ENCODE peak calls at places on chromosomes 3 and 15, in five cellular contexts. V is GM12878, R is GM06990, Z is psoas muscle, F is tibial nerve. W is an unnamed sample.

GRCh38 chr3:49465269-49466034 is 4.6 kb upstream of the DAG1 start:
- DNase-seq in Z (no peak), V (no peak), R (no peak), F (no peak), W (no peak)

GRCh38 chr3:50450135-50450911 is 53.1 kb downstream of the CACNA2D2 start:
- DNase-seq in F (peak; percentile 54), R (peak; percentile 31), V (no peak), Z (peak; percentile 65), W (no peak)

GRCh38 chr3:153574445-153574844 is 412.4 kb downstream of the RAP2B start:
- DNase-seq in F (no peak), V (no peak), Z (no peak), R (no peak), W (no peak)

GRCh38 chr3:53708001-53708621 is 138.1 kb downstream of the CHDH start:
- DNase-seq in R (no peak), Z (no peak), F (no peak), V (no peak), W (no peak)

GRCh38 chr3:113034011-113034410 is 43.2 kb downstream of the GTPBP8 start:
- DNase-seq in V (no peak), R (no peak), Z (no peak), F (no peak), W (no peak)

GRCh38 chr15:70430029-70430428 is 332.3 kb upstream of the TLE3 start:
- DNase-seq in V (no peak), R (no peak), F (no peak), Z (no peak), W (no peak)

GRCh38 chr15:26126819-26127387 is 263.8 kb upstream of the ATP10A start:
- DNase-seq in V (no peak), R (no peak), Z (no peak), F (no peak), W (no peak)

GRCh38 chr3:148705314-148705713 is 7.6 kb downstream of the AGTR1 start:
- DNase-seq in V (no peak), Z (no peak), F (no peak), R (no peak), W (no peak)

GRCh38 chr3:132180337-132180791 is 136.8 kb upstream of the ACP3 start:
- DNase-seq in V (peak; percentile 5), R (no peak), Z (no peak), F (no peak), W (peak; percentile 56)

GRCh38 chr3:164320962-164321361 is 757.3 kb downstream of the SI start:
- DNase-seq in V (no peak), Z (no peak), R (no peak), F (no peak), W (no peak)

GRCh38 chr3:46544771-46545503 is 21.2 kb downstream of the LRRC2 start:
- DNase-seq in R (no peak), Z (no peak), F (no peak), V (no peak), W (no peak)

GRCh38 chr15:73196113-73196512 is 143.8 kb downstream of the NEO1 start:
- DNase-seq in F (no peak), Z (no peak), V (no peak), R (no peak), W (no peak)

GRCh38 chr3:119812491-119813058 is 30.7 kb downstream of the NR1I2 start:
- DNase-seq in V (no peak), R (no peak), F (no peak), Z (no peak), W (no peak)

GRCh38 chr3:9224490-9224889 is 25.0 kb downstream of the SRGAP3 start:
- DNase-seq in Z (no peak), R (peak; percentile 28), V (peak; percentile 53), F (no peak), W (peak; percentile 79)

GRCh38 chr3:152260026-152260425 is 8.7 kb upstream of the MBNL1 start:
- DNase-seq in V (no peak), F (no peak), Z (no peak), R (no peak), W (no peak)

GRCh38 chr15:68885070-68885469 is 45.3 kb upstream of the SPESP1 start:
- DNase-seq in R (no peak), F (no peak), Z (no peak), V (no peak), W (no peak)

GRCh38 chr3:132730891-132731580 is 8.8 kb upstream of the NPHP3 start:
- DNase-seq in Z (no peak), R (peak; percentile 3), V (no peak), F (no peak), W (peak; percentile 42)

GRCh38 chr3:101846709-101847108 is 2.6 kb upstream of the NFKBIZ start:
- DNase-seq in V (no peak), R (no peak), F (no peak), Z (no peak), W (no peak)

GRCh38 chr15:59741274-59741906 is 52.3 kb upstream of the BNIP2 start:
- DNase-seq in F (no peak), Z (no peak), R (no peak), V (no peak), W (no peak)

GRCh38 chr3:16286161-16286560 is 21.1 kb downstream of the OXNAD1 start:
- DNase-seq in R (no peak), Z (no peak), V (no peak), F (no peak), W (peak; percentile 69)

GRCh38 chr3:70531063-70531657 is 218.7 kb upstream of the MDFIC2 start:
- DNase-seq in V (no peak), Z (no peak), F (no peak), R (no peak), W (peak; percentile 2)

GRCh38 chr15:47720555-47720954 is 3.2 kb downstream of the SEMA6D start:
- DNase-seq in V (no peak), F (no peak), R (no peak), Z (no peak), W (no peak)

GRCh38 chr15:97091093-97091492 is 760.6 kb downstream of the NR2F2 start:
- DNase-seq in Z (no peak), F (no peak), R (no peak), V (no peak), W (no peak)

GRCh38 chr3:138441742-138442141 is 7.3 kb downstream of the ESYT3 start:
- DNase-seq in R (no peak), F (no peak), Z (no peak), V (no peak), W (no peak)

GRCh38 chr15:62977952-62978811 is 64.4 kb upstream of the TPM1 start:
- DNase-seq in Z (no peak), F (no peak), V (no peak), R (no peak), W (no peak)

GRCh38 chr3:157793745-157794144 is 290.5 kb upstream of the VEPH1 start:
- DNase-seq in R (no peak), F (no peak), Z (no peak), V (no peak), W (no peak)

GRCh38 chr3:7876741-7877297 is 624.8 kb upstream of the LMCD1 start:
- DNase-seq in Z (no peak), R (no peak), V (no peak), F (no peak), W (no peak)

DNA sequence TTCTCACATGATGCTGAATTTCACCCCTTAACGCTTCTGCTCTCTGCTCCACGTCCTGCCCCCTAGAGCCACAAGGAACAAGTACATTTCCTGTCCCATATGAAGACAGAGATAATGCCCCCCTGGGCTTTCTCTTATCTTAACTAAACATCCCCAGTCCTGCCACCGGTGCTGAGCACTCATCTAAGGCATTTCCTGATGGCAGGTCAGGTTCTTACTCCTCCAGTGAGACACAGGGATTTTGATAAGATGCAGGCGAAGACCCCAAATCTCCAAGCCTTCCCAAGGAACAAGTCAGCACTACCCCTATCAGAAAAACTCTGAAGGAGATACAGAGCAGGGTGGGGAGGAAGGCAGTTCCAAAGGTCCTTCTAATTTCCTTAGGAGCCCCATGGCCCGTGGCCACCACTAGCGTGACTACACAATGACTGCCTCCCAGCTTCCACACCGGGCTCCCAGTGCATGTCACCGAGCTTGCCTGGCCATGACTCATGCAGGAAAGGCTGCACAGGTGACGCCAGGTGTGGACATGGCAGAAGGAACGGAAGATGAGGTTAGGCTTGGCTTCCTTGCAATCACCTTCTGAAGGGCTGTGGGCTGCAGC is 152.9 kb downstream of the XXYLT1 start:
- DNase-seq in V (no peak), Z (no peak), F (no peak), R (no peak), W (peak; percentile 39)
- TF ChIP-seq CTCF in V (no peak), Z (no peak), F (no peak), R (peak; percentile 42), W (peak; percentile 24)

GRCh38 chr3:169658311-169658931 is 5.1 kb downstream of the MECOM start:
- DNase-seq in R (no peak), Z (no peak), F (no peak), V (no peak), W (no peak)
- H3K4me3 ChIP-seq in R (no peak overlapping the region), Z (peak overlapping the region; percentile 36), F (peak overlapping the region; percentile 33), V (no peak overlapping the region), W (no peak overlapping the region)

DNA sequence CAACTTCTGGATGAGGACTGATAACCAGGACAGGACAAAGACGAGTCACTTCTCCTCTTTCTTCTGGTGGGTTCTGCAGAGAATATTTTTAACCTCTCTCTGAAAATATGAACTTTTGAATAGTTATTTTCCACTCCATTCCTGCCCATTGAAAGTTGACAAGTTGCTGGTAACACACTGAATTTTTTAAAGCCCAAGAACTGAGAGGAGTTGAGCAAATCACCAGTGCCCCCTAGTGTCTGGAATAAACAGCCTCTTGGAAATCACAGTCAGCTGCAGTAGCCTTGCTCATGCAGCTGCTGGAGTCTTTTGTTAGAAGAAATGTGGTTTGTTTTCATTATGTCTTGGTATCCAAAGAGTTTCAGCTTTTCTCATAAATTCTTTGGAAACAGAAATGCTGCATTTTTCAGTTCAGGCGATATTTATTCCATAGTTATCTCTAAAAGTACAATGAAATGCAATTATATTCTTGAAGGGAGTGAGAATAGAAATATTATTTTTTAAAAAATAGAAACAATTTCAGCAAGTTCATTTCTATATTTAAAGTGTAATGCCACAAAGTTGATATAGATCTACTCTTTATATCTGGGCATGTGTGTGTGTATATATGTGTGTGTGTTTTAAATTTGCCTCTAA is 741.0 kb upstream of the CBLB start:
- DNase-seq in R (peak; percentile 51), Z (no peak), V (peak; percentile 77), F (peak; percentile 22), W (peak; percentile 88)
- TF ChIP-seq CTCF in R (peak; percentile 85), Z (peak; percentile 95), V (peak; percentile 87), F (peak; percentile 82), W (peak; percentile 78)

DNA sequence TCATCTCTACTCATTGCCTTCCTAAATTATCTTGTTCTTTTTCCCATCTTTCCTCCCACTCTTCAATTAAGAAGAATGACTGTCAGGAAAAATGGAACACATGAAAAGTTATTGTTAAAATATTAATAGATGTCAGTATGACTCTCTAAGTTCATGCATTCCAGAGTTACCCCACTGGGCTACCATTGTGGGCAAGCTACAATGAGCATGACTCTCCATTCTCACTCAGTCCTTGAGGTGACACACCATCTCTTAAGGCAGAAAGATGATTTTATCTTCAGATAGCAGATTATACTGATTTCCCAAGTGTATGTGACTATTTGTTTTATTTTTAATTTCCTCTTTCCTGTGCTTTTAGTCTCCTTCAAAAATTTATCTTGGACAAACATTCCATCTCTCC is 144.3 kb downstream of the ALCAM start:
- DNase-seq in V (no peak), F (no peak), Z (no peak), R (no peak), W (no peak)
- H3K4me3 ChIP-seq in V (no peak overlapping the region), F (no peak overlapping the region), Z (no peak overlapping the region), R (no peak overlapping the region), W (no peak overlapping the region)

DNA sequence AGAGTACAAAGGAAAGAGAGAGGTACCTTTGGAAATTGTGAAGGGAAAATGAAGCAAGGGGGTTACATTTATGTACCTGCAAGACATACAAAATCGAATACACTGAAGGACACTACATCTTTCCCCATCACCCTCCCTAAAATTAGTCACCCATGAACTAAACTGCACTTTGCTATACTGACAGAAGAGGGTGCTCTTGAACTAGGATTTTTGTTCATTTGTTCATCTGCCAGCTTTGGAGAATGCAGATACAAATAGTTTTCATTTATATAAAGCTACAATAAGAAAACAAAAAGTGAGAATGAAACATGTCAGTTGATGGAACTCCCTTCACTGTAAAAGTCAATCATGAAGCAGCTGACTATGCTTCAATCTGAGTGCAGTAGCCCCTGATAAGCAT is 55.7 kb downstream of the PCCB start:
- DNase-seq in V (peak; percentile 8), R (peak; percentile 14), Z (no peak), F (no peak), W (peak; percentile 30)
- TF ChIP-seq CTCF in V (peak; percentile 46), R (peak; percentile 41), Z (no peak), F (no peak), W (peak; percentile 34)